ENCODE peak calls at places on chromosome 18, in five cellular contexts. E, X, Q, N and D are unnamed samples. For H3K4me1, the result is how much of the 10 kb centered on the place peaks cover.

GRCh38 chr18:50879302-50880107 is 587 bp downstream of the ME2 start:
- DNase-seq in E (peak), X (peak), Q (no peak), N (peak), D (peak)

GRCh38 chr18:6885992-6886823 is 156.7 kb downstream of the ARHGAP28 start:
- DNase-seq in E (peak), X (peak), Q (no peak), N (peak), D (no peak)

GRCh38 chr18:9474103-9474982 is 970 bp upstream of the RALBP1 start:
- DNase-seq in E (no peak), X (no peak), Q (no peak), N (peak), D (no peak)

GRCh38 chr18:3500016-3500415 is 50.0 kb downstream of the TGIF1 start:
- DNase-seq in E (peak), X (no peak), Q (no peak), N (no peak), D (no peak)

GRCh38 chr18:25298853-25299274 is 53.1 kb downstream of the ZNF521 start:
- DNase-seq in E (no peak), X (peak), Q (peak), N (no peak), D (no peak)

GRCh38 chr18:77666613-77667012 is 417.0 kb downstream of the GALR1 start:
- DNase-seq in E (no peak), X (no peak), Q (no peak), N (no peak), D (no peak)

GRCh38 chr18:44788334-44788733 is 107.6 kb downstream of the SETBP1 start:
- DNase-seq in E (no peak), X (no peak), Q (no peak), N (no peak), D (no peak)

GRCh38 chr18:51290864-51291263 is 93.4 kb upstream of the MEX3C start:
- DNase-seq in E (no peak), X (no peak), Q (no peak), N (no peak), D (no peak)

GRCh38 chr18:28736223-28736622 is 559.3 kb upstream of the CDH2 start:
- DNase-seq in E (no peak), X (no peak), Q (no peak), N (no peak), D (no peak)

GRCh38 chr18:44957440-44957839 is 276.8 kb downstream of the SETBP1 start:
- DNase-seq in E (no peak), X (no peak), Q (no peak), N (no peak), D (no peak)

GRCh38 chr18:8962906-8963635 is 139.4 kb upstream of the NDUFV2 start:
- DNase-seq in E (no peak), X (no peak), Q (no peak), N (peak), D (no peak)

GRCh38 chr18:3450358-3451107 is 561 bp downstream of the TGIF1 start:
- DNase-seq in E (peak), X (peak), Q (peak), N (peak), D (peak)

GRCh38 chr18:42047721-42048120 is 92.7 kb downstream of the PIK3C3 start:
- DNase-seq in E (no peak), X (no peak), Q (no peak), N (no peak), D (no peak)

GRCh38 chr18:37541517-37541916 is 24.1 kb downstream of the CELF4 start:
- DNase-seq in E (no peak), X (no peak), Q (no peak), N (no peak), D (no peak)

GRCh38 chr18:76972241-76972640 is 149.9 kb downstream of the ZNF236 start:
- DNase-seq in E (no peak), X (no peak), Q (no peak), N (no peak), D (no peak)

GRCh38 chr18:8820701-8821465 is 115.5 kb downstream of the MTCL1 start:
- DNase-seq in E (no peak), X (no peak), Q (no peak), N (no peak), D (no peak)

GRCh38 chr18:50306944-50307343 is 19.5 kb upstream of the CXXC1 start:
- DNase-seq in E (no peak), X (no peak), Q (no peak), N (no peak), D (no peak)

GRCh38 chr18:45619062-45619825 is 4.0 kb downstream of the SLC14A2 start:
- DNase-seq in E (no peak), X (peak), Q (no peak), N (no peak), D (no peak)

GRCh38 chr18:7579176-7579922 is 12.2 kb downstream of the PTPRM start:
- DNase-seq in E (no peak), X (no peak), Q (no peak), N (no peak), D (no peak)

GRCh38 chr18:76988827-76989646 is 143.5 kb downstream of the MBP start:
- DNase-seq in E (no peak), X (no peak), Q (no peak), N (no peak), D (no peak)

GRCh38 chr18:51236225-51236624 is 38.7 kb upstream of the MEX3C start:
- DNase-seq in E (peak), X (no peak), Q (no peak), N (peak), D (no peak)

GRCh38 chr18:23540867-23541266 is 37.6 kb downstream of the RMC1 start:
- DNase-seq in E (no peak), X (no peak), Q (no peak), N (no peak), D (no peak)

GRCh38 chr18:77567202-77567601 is 317.6 kb downstream of the GALR1 start:
- DNase-seq in E (no peak), X (no peak), Q (no peak), N (no peak), D (no peak)

GRCh38 chr18:62438402-62438801 is 84.4 kb upstream of the ZCCHC2 start:
- DNase-seq in E (peak), X (no peak), Q (no peak), N (no peak), D (no peak)

GRCh38 chr18:6146309-6146661 is 251.0 kb upstream of the TMEM200C start:
- DNase-seq in E (no peak), X (no peak), Q (no peak), N (no peak), D (no peak)

DNA sequence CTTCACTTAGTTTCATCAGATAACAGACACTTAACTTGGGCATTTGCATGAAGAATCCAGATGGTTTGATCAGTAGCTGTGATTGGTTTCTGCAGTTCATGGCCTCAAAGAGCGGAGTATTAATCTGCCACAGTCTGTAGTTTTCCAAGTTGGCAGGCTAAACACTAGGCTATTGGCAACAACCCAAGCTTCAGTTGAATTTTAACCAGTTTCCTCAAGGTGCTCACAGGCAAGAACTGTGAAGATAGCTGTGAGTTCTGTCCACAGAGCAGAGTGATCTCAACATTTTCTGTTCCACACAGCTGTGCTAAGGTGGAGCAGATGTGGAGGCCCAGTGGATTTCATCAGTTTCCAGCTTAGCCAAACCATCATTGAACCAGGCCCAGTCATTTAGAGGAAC is 469.5 kb upstream of the LINC00305 start:
- DNase-seq in E (no peak), X (no peak), Q (no peak), N (no peak), D (no peak)
- TF ChIP-seq CTCF in E (no peak), X (no peak), Q (no peak), N (no peak), D (no peak)

GRCh38 chr18:58785171-58785805 is 79.4 kb upstream of the ZNF532 start:
- DNase-seq in E (peak), X (no peak), Q (peak), N (peak), D (no peak)

GRCh38 chr18:58787750-58788149 is 76.9 kb upstream of the ZNF532 start:
- DNase-seq in E (no peak), X (no peak), Q (no peak), N (peak), D (no peak)

GRCh38 chr18:58784601-58785137 is 80.0 kb upstream of the ZNF532 start:
- DNase-seq in E (no peak), X (peak), Q (no peak), N (peak), D (no peak)

GRCh38 chr18:58788470-58788869 is 76.2 kb upstream of the ZNF532 start:
- DNase-seq in E (no peak), X (no peak), Q (no peak), N (no peak), D (no peak)

GRCh38 chr18:58785870-58786269 is 78.8 kb upstream of the ZNF532 start:
- DNase-seq in E (no peak), X (no peak), Q (no peak), N (peak), D (no peak)
- H3K4me1 ChIP-seq in E (under half), X (half or more), Q (under half), N (half or more), D (under half)

GRCh38 chr18:58218111-58218510 is 174.1 kb downstream of the NEDD4L start:
- DNase-seq in E (no peak), X (no peak), Q (no peak), N (peak), D (no peak)
- H3K4me3 ChIP-seq in E (no peak), X (no peak), Q (no peak), N (no peak), D (no peak)

GRCh38 chr18:74331404-74331803 is 15.8 kb downstream of the C18orf63 start:
- DNase-seq in E (peak), X (no peak), Q (no peak), N (peak), D (no peak)
- TF ChIP-seq CTCF in E (peak), X (peak), Q (no peak), N (peak), D (no peak)

GRCh38 chr18:75624836-75625235 is 197.3 kb upstream of the SMIM21 start:
- DNase-seq in E (no peak), X (no peak), Q (no peak), N (no peak), D (no peak)
- H3K4me1 ChIP-seq in E (under half), X (under half), Q (under half), N (under half), D (under half)

DNA sequence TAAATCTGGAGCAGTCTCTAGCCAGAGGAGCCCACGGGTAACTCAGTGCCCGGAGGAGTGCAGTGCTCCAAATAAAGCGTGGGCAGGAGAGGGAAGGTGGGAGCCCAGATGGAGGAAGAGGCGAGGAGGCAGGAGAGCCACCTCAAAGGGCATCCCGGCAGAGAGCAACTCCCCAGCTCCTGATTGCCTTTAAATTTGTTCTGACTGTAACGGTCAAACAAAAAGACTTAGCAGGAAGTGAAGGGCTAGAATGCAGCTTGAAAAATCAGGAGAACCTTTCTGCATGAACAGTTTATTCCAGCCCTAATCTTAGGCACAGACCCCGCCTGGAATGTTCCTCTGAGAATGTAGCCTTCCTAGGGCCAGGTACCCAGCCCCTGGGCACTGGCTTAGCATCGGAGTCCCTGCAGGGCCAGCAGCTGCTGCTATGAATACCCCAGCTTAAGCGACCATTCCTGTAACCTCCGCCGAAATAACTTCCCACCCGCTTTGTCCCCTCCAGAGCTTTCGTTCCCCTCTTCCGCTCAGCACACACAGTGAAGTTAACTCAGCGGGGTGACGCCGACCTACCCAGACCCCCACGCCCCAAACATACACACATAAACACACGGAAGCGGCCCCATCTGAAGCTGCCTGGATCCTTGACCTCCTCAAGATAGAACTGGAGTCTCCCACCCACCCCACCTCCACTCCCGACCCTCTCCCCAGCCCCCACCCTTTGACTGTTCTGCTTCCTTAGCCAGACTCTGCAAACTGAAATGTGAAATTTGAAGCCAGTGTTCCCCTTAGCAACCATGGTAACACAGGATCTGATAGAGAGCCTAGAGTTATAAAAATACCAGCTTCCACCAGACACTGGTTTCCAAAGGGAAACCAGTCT is 123.2 kb downstream of the SMAD7 start:
- DNase-seq in E (no peak), X (no peak), Q (no peak), N (no peak), D (peak)
- H3K4me3 ChIP-seq in E (no peak), X (peak), Q (no peak), N (no peak), D (no peak)

GRCh38 chr18:2223859-2224258 is 347.4 kb downstream of the METTL4 start:
- DNase-seq in E (peak), X (no peak), Q (no peak), N (peak), D (no peak)
- TF ChIP-seq CTCF in E (peak), X (peak), Q (no peak), N (peak), D (no peak)

GRCh38 chr18:48949051-48949605 is 1.6 kb downstream of the SMAD7 start:
- DNase-seq in E (no peak), X (no peak), Q (no peak), N (no peak), D (peak)
- H3K4me1 ChIP-seq in E (under half), X (half or more), Q (under half), N (under half), D (under half)

DNA sequence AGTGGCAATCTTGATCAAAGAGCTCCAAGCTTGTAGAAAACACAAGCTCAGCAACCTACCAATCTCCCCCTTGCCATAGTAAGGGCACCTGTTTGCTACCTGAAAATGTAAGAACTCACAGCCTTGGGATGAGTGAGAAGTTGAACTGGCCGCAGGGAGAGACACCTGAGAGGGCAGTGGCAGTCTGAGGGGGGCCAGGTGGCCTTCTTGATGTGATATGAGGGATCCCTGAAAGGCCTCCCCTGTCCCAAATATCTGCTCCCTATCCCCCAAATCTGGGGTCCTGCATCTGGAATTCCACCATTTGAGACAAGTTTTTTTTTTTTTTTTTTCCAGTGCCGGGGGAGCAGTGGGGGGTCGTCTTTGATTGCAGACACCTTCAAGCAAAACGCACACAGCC is 230.2 kb upstream of the SMAD2 start:
- DNase-seq in E (no peak), X (no peak), Q (no peak), N (no peak), D (no peak)
- H3K4me3 ChIP-seq in E (no peak), X (peak), Q (peak), N (peak), D (no peak)